ENCODE peak calls at places on chromosome 6, in seven cellular contexts. T is SJSA1; X is psoas muscle; F is upper lobe of right lung; V is CD4-positive, alpha-beta memory T cell; A is kidney; C is dorsolateral prefrontal cortex. H is an unnamed sample.

GRCh38 chr6:22249646-22250045 is 47.2 kb downstream of the PRL start:
- DNase-seq in V (no peak), A (no peak), X (no peak), F (no peak), T (no peak), C (no peak), H (no peak)

GRCh38 chr6:71045296-71045695 is 88.4 kb upstream of the B3GAT2 start:
- DNase-seq in X (no peak), C (no peak), F (no peak), V (no peak), A (no peak), T (no peak), H (no peak)

GRCh38 chr6:26538572-26538902 is 371 bp downstream of the HMGN4 start:
- DNase-seq in T (no peak), A (no peak), V (no peak), F (no peak), C (no peak), X (no peak), H (no peak)

GRCh38 chr6:91804981-91805380 is 1218.1 kb upstream of the MAP3K7 start:
- DNase-seq in T (no peak), C (no peak), F (no peak), V (no peak), X (no peak), A (no peak), H (no peak)

GRCh38 chr6:27871919-27872633 is 40.1 kb downstream of the OR2B2 start:
- DNase-seq in A (peak), F (peak), X (no peak), T (peak), C (no peak), V (peak), H (peak)

GRCh38 chr6:37173573-37174195 is 3.7 kb downstream of the PIM1 start:
- DNase-seq in V (peak), F (no peak), C (no peak), X (no peak), A (no peak), T (no peak), H (no peak)

GRCh38 chr6:12149944-12150510 is 137.9 kb downstream of the HIVEP1 start:
- DNase-seq in A (no peak), X (no peak), V (no peak), F (no peak), C (no peak), T (no peak), H (no peak)

GRCh38 chr6:21909321-21909720 is 315.8 kb downstream of the SOX4 start:
- DNase-seq in C (no peak), V (no peak), T (no peak), X (no peak), A (no peak), F (no peak), H (no peak)

GRCh38 chr6:13454286-13455221 is 32.8 kb downstream of the GFOD1 start:
- DNase-seq in X (peak), C (peak), T (no peak), A (no peak), F (peak), V (peak), H (no peak)

GRCh38 chr6:5513393-5513792 is 252.1 kb downstream of the FARS2 start:
- DNase-seq in X (no peak), F (no peak), V (no peak), A (no peak), T (no peak), C (no peak), H (no peak)

GRCh38 chr6:8420031-8420588 is 15.2 kb downstream of the SLC35B3 start:
- DNase-seq in F (no peak), T (no peak), X (no peak), V (no peak), A (no peak), C (no peak), H (no peak)

GRCh38 chr6:13486679-13487121 is 700 bp downstream of the GFOD1 start:
- DNase-seq in C (peak), F (peak), V (peak), X (peak), T (peak), A (peak), H (no peak)

GRCh38 chr6:134352786-134353480 is 35.0 kb upstream of the SGK1 start:
- DNase-seq in A (no peak), C (no peak), F (no peak), V (no peak), T (peak), X (no peak), H (no peak)

GRCh38 chr6:159541296-159541695 is 151.7 kb downstream of the SOD2 start:
- DNase-seq in T (no peak), V (no peak), F (no peak), C (no peak), A (no peak), X (no peak), H (no peak)

GRCh38 chr6:111566222-111566717 is 39.4 kb downstream of the TRAF3IP2 start:
- DNase-seq in A (no peak), F (no peak), T (no peak), X (no peak), C (no peak), V (no peak), H (no peak)

GRCh38 chr6:25417206-25417605 is 138.0 kb downstream of the CARMIL1 start:
- DNase-seq in C (no peak), X (no peak), V (no peak), A (no peak), T (no peak), F (no peak), H (no peak)

GRCh38 chr6:113258771-113259170 is 598.4 kb upstream of the MARCKS start:
- DNase-seq in A (no peak), F (no peak), X (no peak), C (no peak), T (no peak), V (no peak), H (no peak)

GRCh38 chr6:150894191-150894744 is 28.8 kb downstream of the MTHFD1L start:
- DNase-seq in V (no peak), F (no peak), X (no peak), C (no peak), A (no peak), T (no peak), H (no peak)

GRCh38 chr6:108559097-108559883 is 1.4 kb upstream of the FOXO3 start:
- DNase-seq in T (peak), C (peak), F (peak), V (peak), A (peak), X (peak), H (peak)

GRCh38 chr6:47131773-47132172 is 89.6 kb upstream of the ADGRF1 start:
- DNase-seq in C (no peak), X (no peak), F (no peak), T (no peak), V (no peak), A (no peak), H (no peak)

GRCh38 chr6:43949451-43950110 is 177.7 kb downstream of the MRPL14 start:
- DNase-seq in T (peak), X (no peak), F (no peak), V (no peak), A (no peak), C (no peak), H (no peak)

GRCh38 chr6:11650711-11651110 is 113.2 kb downstream of the TMEM170B start:
- DNase-seq in T (no peak), F (no peak), V (no peak), A (no peak), C (no peak), X (no peak), H (no peak)

GRCh38 chr6:50278663-50279062 is 228.9 kb upstream of the DEFB112 start:
- DNase-seq in T (no peak), V (no peak), A (no peak), C (no peak), F (no peak), X (no peak), H (no peak)

GRCh38 chr6:114042267-114043075 is 71.5 kb upstream of the HDAC2 start:
- DNase-seq in C (no peak), T (no peak), A (no peak), V (no peak), F (no peak), X (no peak), H (no peak)

GRCh38 chr6:79421001-79421411 is 116.2 kb downstream of the LCA5 start:
- DNase-seq in C (no peak), A (no peak), T (no peak), F (no peak), X (no peak), V (no peak), H (no peak)

GRCh38 chr6:66771626-66772025 is 1064.6 kb upstream of the EYS start:
- DNase-seq in F (no peak), A (no peak), T (no peak), C (no peak), V (no peak), X (no peak), H (no peak)

GRCh38 chr6:110173506-110174132 is 5.9 kb downstream of the WASF1 start:
- DNase-seq in C (no peak), F (no peak), T (no peak), V (no peak), X (no peak), A (no peak), H (no peak)

GRCh38 chr6:69914015-69914485 is 47.7 kb downstream of the COL19A1 start:
- DNase-seq in A (no peak), V (no peak), T (no peak), X (no peak), F (no peak), C (no peak), H (no peak)

GRCh38 chr6:7235712-7236311 is 77.2 kb downstream of the SSR1 start:
- DNase-seq in V (no peak), F (no peak), A (no peak), C (no peak), T (no peak), X (no peak), H (peak)

GRCh38 chr6:156887623-156888269 is 110.6 kb downstream of the ARID1B start:
- DNase-seq in T (no peak), A (no peak), C (no peak), F (no peak), V (no peak), X (no peak), H (no peak)

GRCh38 chr6:14452567-14453527 is 335.3 kb downstream of the CD83 start:
- DNase-seq in X (no peak), F (no peak), T (no peak), A (no peak), C (no peak), V (peak), H (no peak)

GRCh38 chr6:142878407-142878806 is 66.6 kb downstream of the HIVEP2 start:
- DNase-seq in A (no peak), C (no peak), V (no peak), T (no peak), X (no peak), F (no peak), H (no peak)

GRCh38 chr6:166786704-166787293 is 159.7 kb upstream of the RPS6KA2 start:
- DNase-seq in T (peak), F (no peak), C (no peak), V (no peak), X (no peak), A (no peak), H (no peak)

GRCh38 chr6:161273356-161273751 is 507 bp downstream of the AGPAT4 start:
- DNase-seq in A (no peak), T (no peak), V (peak), C (no peak), X (no peak), F (no peak), H (no peak)

GRCh38 chr6:107473660-107474059 is 14.3 kb upstream of the PDSS2 start:
- DNase-seq in X (no peak), F (no peak), T (no peak), V (no peak), A (no peak), C (no peak), H (no peak)

GRCh38 chr6:53771780-53772624 is 22.8 kb upstream of the LRRC1 start:
- DNase-seq in C (no peak), F (no peak), A (no peak), V (no peak), X (no peak), T (no peak), H (no peak)

GRCh38 chr6:4008324-4009047 is 70.5 kb downstream of the FAM217A start:
- DNase-seq in F (no peak), C (no peak), T (no peak), V (no peak), X (no peak), A (no peak), H (no peak)

GRCh38 chr6:143656026-143656425 is 21.7 kb upstream of the PHACTR2 start:
- DNase-seq in A (no peak), T (no peak), C (no peak), X (no peak), V (no peak), F (no peak), H (no peak)

GRCh38 chr6:2249126-2249525 is 3.7 kb upstream of the GMDS start:
- DNase-seq in V (no peak), X (no peak), C (no peak), A (no peak), F (no peak), T (no peak), H (no peak)
- H3K27ac ChIP-seq in V (no peak), X (no peak), C (no peak), A (no peak), F (no peak), T (no peak), H (no peak)

GRCh38 chr6:17352302-17352701 is 41.1 kb upstream of the CAP2 start:
- DNase-seq in C (no peak), A (no peak), T (peak), X (no peak), F (no peak), V (no peak), H (no peak)

GRCh38 chr6:17347012-17347411 is 46.4 kb upstream of the CAP2 start:
- DNase-seq in F (no peak), C (no peak), X (no peak), A (no peak), V (no peak), T (peak), H (no peak)

GRCh38 chr6:17354700-17355403 is 38.5 kb upstream of the CAP2 start:
- DNase-seq in V (no peak), T (no peak), C (no peak), F (no peak), A (no peak), X (no peak), H (no peak)

GRCh38 chr6:17353440-17354175 is 39.8 kb upstream of the CAP2 start:
- DNase-seq in C (no peak), F (no peak), V (no peak), T (no peak), A (no peak), X (no peak), H (no peak)

DNA sequence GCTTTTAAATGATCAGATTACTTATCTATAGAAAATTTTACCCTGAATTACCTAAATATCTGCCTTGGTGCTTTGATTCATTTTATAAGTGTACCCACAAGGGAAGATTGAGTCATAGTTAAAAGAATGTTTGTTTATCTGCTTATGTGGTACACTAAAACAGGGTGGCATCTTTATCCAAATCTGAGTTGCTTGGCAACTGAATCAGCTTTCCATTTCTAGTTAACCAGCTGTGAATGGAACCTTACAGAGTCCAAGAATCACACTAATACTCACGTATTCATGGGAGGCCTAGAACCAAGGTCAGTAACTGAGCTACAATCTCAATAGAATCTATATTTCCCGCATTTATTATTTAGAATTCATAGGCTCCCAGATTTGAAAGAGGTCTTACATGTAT is 44.0 kb upstream of the CAP2 start:
- DNase-seq in F (no peak), X (no peak), C (no peak), T (peak), V (no peak), A (no peak), H (no peak)
- H3K27ac ChIP-seq in F (no peak), X (no peak), C (no peak), T (no peak), V (no peak), A (no peak), H (no peak)

DNA sequence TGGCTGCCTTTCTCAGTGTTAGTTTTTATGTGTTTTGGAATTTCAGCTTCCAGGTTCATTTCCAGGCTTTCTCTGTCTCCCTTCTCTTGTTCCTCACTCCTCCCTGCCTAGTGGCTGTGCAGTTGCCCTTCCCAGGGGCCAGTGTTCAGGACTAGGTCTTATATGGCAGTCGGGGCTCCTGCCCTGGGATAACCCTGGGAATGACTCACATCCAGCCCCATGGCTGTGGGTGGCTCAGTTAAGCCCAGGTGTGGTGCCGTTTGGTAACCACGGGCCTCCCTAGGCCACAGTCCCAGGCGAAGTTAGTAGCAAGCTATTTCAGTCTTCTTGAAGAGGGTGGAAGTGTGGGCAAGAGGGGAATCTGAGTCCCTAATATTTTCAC is 57.4 kb upstream of the DDR1 start:
- DNase-seq in A (no peak), V (no peak), X (peak), C (no peak), F (no peak), T (no peak), H (no peak)
- H3K27ac ChIP-seq in A (no peak), V (peak), X (peak), C (no peak), F (no peak), T (no peak), H (no peak)

GRCh38 chr6:132950556-132950955 is 136.2 kb downstream of the RPS12 start:
- DNase-seq in X (no peak), T (no peak), A (no peak), V (no peak), C (no peak), F (no peak), H (no peak)

GRCh38 chr6:132952998-132953397 is 138.6 kb downstream of the RPS12 start:
- DNase-seq in X (no peak), A (no peak), F (no peak), C (no peak), V (no peak), T (no peak), H (no peak)

GRCh38 chr6:132948889-132949288 is 134.5 kb downstream of the RPS12 start:
- DNase-seq in V (no peak), A (no peak), F (no peak), X (no peak), C (no peak), T (no peak), H (no peak)

DNA sequence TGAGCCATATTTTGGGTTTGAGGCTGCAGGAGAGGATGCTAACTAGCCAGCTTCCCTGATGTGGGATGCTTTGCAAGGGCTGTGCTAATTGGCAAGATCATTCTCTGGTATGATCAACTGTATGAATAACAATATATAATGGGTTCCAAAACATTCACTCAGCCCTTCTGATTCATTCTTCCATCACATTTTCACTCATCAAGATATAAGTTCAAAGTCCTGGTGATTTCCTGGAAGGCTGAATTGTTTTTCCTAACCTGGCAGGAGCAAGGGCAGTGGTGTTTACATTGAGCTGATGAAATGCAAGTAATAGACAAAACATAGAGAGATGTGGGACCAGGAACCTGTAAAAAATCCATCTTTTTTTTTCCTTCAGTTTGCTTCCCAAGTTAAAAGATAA is 138.1 kb downstream of the RPS12 start:
- DNase-seq in C (no peak), A (no peak), T (no peak), F (no peak), X (no peak), V (no peak), H (no peak)
- H3K27ac ChIP-seq in C (no peak), A (no peak), T (no peak), F (no peak), X (peak), V (no peak), H (no peak)

GRCh38 chr6:31607317-31607716 is 7.7 kb upstream of the AIF1 start:
- DNase-seq in T (no peak), V (no peak), F (no peak), C (no peak), X (no peak), A (no peak), H (no peak)
- H3K27ac ChIP-seq in T (no peak), V (no peak), F (no peak), C (no peak), X (no peak), A (no peak), H (no peak)

GRCh38 chr6:57130784-57131183 is 40.8 kb downstream of the ZNF451 start:
- DNase-seq in V (no peak), F (no peak), A (no peak), C (no peak), X (no peak), T (no peak), H (no peak)
- H3K27ac ChIP-seq in V (no peak), F (no peak), A (no peak), C (no peak), X (no peak), T (no peak), H (no peak)

GRCh38 chr6:2979819-2980464 is 8.6 kb upstream of the SERPINB6 start:
- DNase-seq in T (no peak), V (no peak), F (no peak), C (no peak), A (no peak), X (no peak), H (no peak)
- H3K27ac ChIP-seq in T (no peak), V (no peak), F (peak), C (no peak), A (no peak), X (no peak), H (no peak)

GRCh38 chr6:35370799-35371493 is 28.6 kb downstream of the PPARD start:
- DNase-seq in T (no peak), C (no peak), V (no peak), A (no peak), X (no peak), F (peak), H (no peak)

GRCh38 chr6:35367646-35368037 is 25.3 kb downstream of the PPARD start:
- DNase-seq in V (no peak), T (no peak), F (no peak), A (no peak), C (no peak), X (peak), H (no peak)

GRCh38 chr6:35370124-35370741 is 27.9 kb downstream of the PPARD start:
- DNase-seq in T (peak), A (peak), V (peak), C (no peak), F (peak), X (peak), H (no peak)

GRCh38 chr6:35365599-35366596 is 23.5 kb downstream of the PPARD start:
- DNase-seq in C (no peak), F (no peak), V (no peak), A (no peak), T (no peak), X (no peak), H (no peak)

GRCh38 chr6:35368038-35368887 is 25.9 kb downstream of the PPARD start:
- DNase-seq in F (no peak), T (peak), A (no peak), C (no peak), V (no peak), X (no peak), H (no peak)
- H3K27ac ChIP-seq in F (no peak), T (peak), A (no peak), C (no peak), V (peak), X (peak), H (no peak)